ENCODE peak calls at places on chromosomes 2 and 18, in five cellular contexts. B, C, T, P and Q are unnamed samples.

GRCh38 chr2:241879326-241879725 is 9.8 kb downstream of the RTP5 start:
- DNase-seq in C (no peak), T (no peak), B (no peak), P (no peak), Q (no peak)

GRCh38 chr2:16063251-16063850 is 123.0 kb downstream of the MYCN start:
- DNase-seq in P (no peak), C (no peak), T (no peak), B (no peak), Q (no peak)

GRCh38 chr18:13612111-13612997 is 114.0 kb downstream of the FAM210A start:
- DNase-seq in B (no peak), T (peak), P (no peak), C (no peak), Q (peak)

GRCh38 chr2:188693771-188694170 is 280.4 kb upstream of the COL3A1 start:
- DNase-seq in T (no peak), C (no peak), P (no peak), B (no peak), Q (no peak)

GRCh38 chr2:31319391-31320175 is 85.6 kb downstream of the EHD3 start:
- DNase-seq in B (no peak), C (peak), T (peak), P (peak), Q (peak)

GRCh38 chr18:8696749-8697211 is 8.6 kb upstream of the MTCL1 start:
- DNase-seq in B (no peak), C (peak), T (peak), P (peak), Q (peak)

GRCh38 chr2:102060047-102060446 is 68.3 kb downstream of the IL1R2 start:
- DNase-seq in B (no peak), C (no peak), P (no peak), T (no peak), Q (no peak)

GRCh38 chr2:127089466-127090235 is 17.3 kb downstream of the BIN1 start:
- DNase-seq in P (no peak), B (no peak), T (no peak), C (no peak), Q (no peak)

GRCh38 chr2:209960676-209961630 is 41.5 kb upstream of the RPE start:
- DNase-seq in P (peak), B (peak), T (no peak), C (peak), Q (peak)

GRCh38 chr18:50193796-50194622 is 938 bp downstream of the MYO5B start:
- DNase-seq in T (no peak), C (no peak), P (no peak), B (no peak), Q (peak)

GRCh38 chr2:122179492-122180070 is 424.1 kb downstream of the TSN start:
- DNase-seq in P (no peak), T (no peak), C (no peak), B (no peak), Q (no peak)

GRCh38 chr2:21422050-21422449 is 298.3 kb downstream of the TDRD15 start:
- DNase-seq in C (no peak), B (peak), T (no peak), P (no peak), Q (no peak)

GRCh38 chr2:17793293-17793692 is 23.0 kb upstream of the MSGN1 start:
- DNase-seq in P (no peak), B (no peak), C (no peak), T (no peak), Q (no peak)

GRCh38 chr18:58140366-58141325 is 96.6 kb downstream of the NEDD4L start:
- DNase-seq in B (no peak), C (no peak), T (no peak), P (peak), Q (no peak)

GRCh38 chr18:63511285-63511684 is 30.9 kb upstream of the SERPINB12 start:
- DNase-seq in T (no peak), C (peak), P (peak), B (peak), Q (peak)

GRCh38 chr2:25361261-25362048 is 19.7 kb upstream of the DNMT3A start:
- DNase-seq in T (no peak), P (no peak), B (no peak), C (no peak), Q (no peak)

GRCh38 chr2:27703638-27704341 is 40.1 kb downstream of the SLC4A1AP start:
- DNase-seq in T (peak), B (peak), P (peak), C (peak), Q (peak)

GRCh38 chr2:207902822-207903221 is 122.5 kb downstream of the PLEKHM3 start:
- DNase-seq in P (no peak), B (no peak), C (no peak), T (no peak), Q (no peak)

GRCh38 chr2:161008311-161008710 is 151.9 kb upstream of the TANK start:
- DNase-seq in T (no peak), C (no peak), P (no peak), B (no peak), Q (no peak)

GRCh38 chr2:109166811-109167210 is 37.8 kb downstream of the SH3RF3 start:
- DNase-seq in P (no peak), T (no peak), C (peak), B (no peak), Q (peak)

GRCh38 chr2:197208841-197209240 is 101.7 kb downstream of the ANKRD44 start:
- DNase-seq in C (peak), T (no peak), P (no peak), B (no peak), Q (no peak)

GRCh38 chr2:47815764-47816163 is 32.8 kb downstream of the MSH6 start:
- DNase-seq in C (no peak), P (no peak), T (no peak), B (no peak), Q (no peak)

GRCh38 chr18:69980982-69981804 is 33.5 kb upstream of the CD226 start:
- DNase-seq in T (no peak), P (no peak), B (no peak), C (no peak), Q (no peak)

GRCh38 chr2:54524236-54524991 is 68.3 kb downstream of the SPTBN1 start:
- DNase-seq in C (peak), T (no peak), P (no peak), B (no peak), Q (peak)

GRCh38 chr18:27843783-27844415 is 333.0 kb downstream of the CDH2 start:
- DNase-seq in B (no peak), C (peak), T (no peak), P (no peak), Q (peak)

GRCh38 chr2:200788129-200788718 is 23.5 kb upstream of the BZW1 start:
- DNase-seq in P (no peak), C (peak), B (no peak), T (no peak), Q (peak)

GRCh38 chr2:178863130-178863855 is 56.1 kb upstream of the TTN start:
- DNase-seq in C (no peak), P (no peak), B (no peak), T (no peak), Q (no peak)

GRCh38 chr18:26307161-26307773 is 81.0 kb downstream of the TAF4B start:
- DNase-seq in P (peak), T (no peak), B (no peak), C (peak), Q (peak)